ENCODE peak calls at places on chromosomes 11 and 22, in seven cellular contexts. L is A549, E is adrenal gland, C is ovary, H is transverse colon, N is uterus, V is stomach. X is an unnamed sample. For H3K4me1, the result is how much of the 10 kb centered on the place peaks cover.

GRCh38 chr11:116578971-116579687 is 193.7 kb downstream of the BUD13 start:
- DNase-seq in L (no peak), E (no peak), C (no peak), H (no peak), N (no peak), V (no peak), X (no peak)

GRCh38 chr22:26430600-26430999 is 1.5 kb downstream of the ASPHD2 start:
- DNase-seq in L (no peak), E (no peak), C (no peak), H (no peak), N (no peak), V (no peak), X (no peak)

GRCh38 chr11:103988595-103988969 is 47.9 kb upstream of the DDI1 start:
- DNase-seq in L (no peak), E (no peak), C (no peak), H (no peak), N (no peak), V (no peak), X (no peak)

GRCh38 chr11:46826310-46827044 is 19.6 kb downstream of the CKAP5 start:
- DNase-seq in L (peak), E (peak), C (peak), H (peak), N (peak), V (peak), X (peak)

GRCh38 chr11:34380696-34381095 is 22.9 kb upstream of the ABTB2 start:
- DNase-seq in L (peak), E (no peak), C (no peak), H (no peak), N (no peak), V (no peak), X (no peak)

GRCh38 chr11:73651252-73651651 is 4.9 kb downstream of the PLEKHB1 start:
- DNase-seq in L (no peak), E (no peak), C (no peak), H (no peak), N (no peak), V (no peak), X (no peak)

GRCh38 chr11:96303067-96303466 is 39.9 kb downstream of the MAML2 start:
- DNase-seq in L (no peak), E (peak), C (no peak), H (no peak), N (no peak), V (no peak), X (no peak)

GRCh38 chr11:76701701-76702100 is 31.2 kb upstream of the LRRC32 start:
- DNase-seq in L (no peak), E (peak), C (no peak), H (no peak), N (no peak), V (no peak), X (no peak)

GRCh38 chr11:2178906-2179494 is 7.4 kb upstream of the TH start:
- DNase-seq in L (no peak), E (no peak), C (no peak), H (no peak), N (no peak), V (no peak), X (no peak)

GRCh38 chr11:64181506-64182411 is 4.2 kb upstream of the STIP1 start:
- DNase-seq in L (peak), E (peak), C (peak), H (peak), N (peak), V (peak), X (peak)
- H3K4me1 ChIP-seq in L (under half), E (under half), C (under half), H (under half), N (under half), V (under half), X (half or more)

DNA sequence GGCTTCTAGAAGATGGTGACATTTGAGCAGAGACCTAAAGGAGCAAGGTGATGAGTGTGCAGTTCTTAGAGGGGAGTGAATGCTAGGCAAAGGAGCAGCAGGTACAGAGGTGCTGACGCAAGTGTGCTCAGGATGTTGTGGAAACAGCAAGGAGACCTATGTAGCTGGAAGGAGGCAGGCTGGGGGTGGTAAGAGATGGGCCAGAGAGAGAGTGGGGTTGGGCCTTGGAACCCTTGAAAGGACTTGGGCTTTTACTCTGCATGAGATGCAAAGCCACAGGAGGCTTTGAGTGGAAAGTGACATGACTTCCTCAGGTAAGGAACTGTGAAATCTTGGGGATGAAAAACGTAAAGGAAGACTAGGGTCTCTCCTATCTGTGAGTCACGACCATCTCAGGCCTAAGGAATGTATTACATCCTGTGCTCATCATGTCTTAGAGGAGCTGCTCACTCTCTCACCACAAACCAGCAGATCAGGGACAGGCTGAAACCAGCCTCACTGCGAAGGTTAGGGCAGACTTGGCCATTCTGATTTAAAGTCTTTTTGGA is 65.4 kb downstream of the MICAL2 start:
- DNase-seq in L (peak), E (no peak), C (no peak), H (no peak), N (no peak), V (no peak), X (no peak)
- TF ChIP-seq POLR2A in L (no peak), E (no peak), C (no peak), H (no peak), N (no peak), V (no peak), X (no peak)

GRCh38 chr11:134261000-134261399 is 7.6 kb downstream of the ACAD8 start:
- DNase-seq in L (no peak), E (no peak), C (no peak), H (no peak), N (no peak), V (no peak), X (no peak)
- H3K4me1 ChIP-seq in L (under half), E (under half), C (under half), H (under half), N (under half), V (under half), X (under half)

DNA sequence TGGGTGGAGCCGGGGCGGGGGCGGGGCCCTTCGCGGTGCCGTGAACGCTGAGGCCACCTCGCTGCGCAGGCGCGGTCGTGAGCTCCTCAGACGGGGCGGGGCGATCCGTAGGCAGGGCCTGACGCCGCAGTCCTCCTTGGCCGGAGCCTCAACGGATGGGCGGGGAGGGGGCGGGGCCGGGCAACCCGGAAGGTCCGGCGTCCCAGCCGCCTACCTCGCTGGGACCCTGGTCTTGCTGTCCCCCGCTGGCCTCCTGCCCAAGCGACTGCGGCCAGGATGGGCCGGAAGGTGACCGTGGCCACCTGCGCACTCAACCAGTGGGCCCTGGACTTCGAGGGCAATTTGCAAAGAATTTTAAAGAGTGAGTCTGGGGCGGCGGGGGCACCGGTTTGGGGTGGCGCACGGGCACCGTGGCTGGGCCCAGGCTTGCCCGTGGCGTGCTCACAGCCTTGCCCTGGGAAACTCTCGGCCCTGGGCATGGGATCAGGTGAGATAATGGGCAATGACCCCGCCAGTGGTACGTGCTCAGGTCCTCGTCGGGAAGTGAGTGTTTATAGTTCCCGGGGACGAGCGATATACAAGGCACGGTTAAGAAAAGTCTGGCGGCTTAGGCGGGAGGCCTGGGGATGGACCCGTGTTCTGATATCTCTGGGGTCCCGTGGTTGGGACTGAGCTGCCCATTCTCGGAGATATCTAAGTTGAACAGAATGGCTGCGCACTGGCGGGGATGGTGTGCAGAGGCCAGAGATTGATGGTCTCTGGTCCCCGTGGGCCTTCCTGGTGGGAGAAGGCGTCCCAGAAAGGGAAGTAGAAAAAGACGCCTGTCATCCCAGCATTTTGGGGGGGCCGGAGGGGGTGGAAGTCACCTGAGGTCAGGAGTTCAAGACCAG is at the start of gene NADSYN1:
- DNase-seq in L (peak), E (peak), C (peak), H (peak), N (peak), V (peak), X (peak)
- TF ChIP-seq POLR2A in L (peak), E (peak), C (peak), H (peak), N (peak), V (no peak), X (peak)

GRCh38 chr22:24319451-24319850 is 48.8 kb downstream of the SPECC1L start:
- DNase-seq in L (no peak), E (no peak), C (no peak), H (no peak), N (no peak), V (no peak), X (no peak)
- H3K4me1 ChIP-seq in L (under half), E (under half), C (under half), H (under half), N (under half), V (under half), X (under half)

GRCh38 chr22:46736705-46737104 is 1.3 kb downstream of the CERK start:
- DNase-seq in L (no peak), E (no peak), C (no peak), H (peak), N (no peak), V (no peak), X (no peak)
- TF ChIP-seq POLR2A in L (no peak), E (no peak), C (no peak), H (no peak), N (no peak), V (no peak), X (no peak)

DNA sequence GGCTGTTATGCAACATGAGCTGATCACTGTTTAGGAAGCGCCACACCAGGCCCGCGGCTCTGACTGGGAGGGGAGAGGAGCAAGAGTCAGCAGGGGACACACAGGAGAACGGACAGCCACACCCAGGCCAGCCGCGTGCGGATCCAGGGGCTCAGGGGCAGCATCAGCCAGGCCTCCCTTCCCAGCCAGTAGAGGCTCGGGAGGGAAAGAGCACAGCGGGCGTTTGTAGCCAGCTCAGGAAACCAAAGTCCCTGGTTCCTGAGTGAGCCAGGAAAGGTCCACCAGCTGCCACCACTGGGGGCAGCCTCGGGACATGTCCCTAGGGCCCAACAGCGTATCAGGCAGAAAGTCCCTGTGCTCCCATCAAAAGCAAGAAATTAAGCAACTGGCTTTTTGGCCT is 71.8 kb upstream of the PITPNB start:
- DNase-seq in L (peak), E (peak), C (peak), H (peak), N (peak), V (peak), X (peak)
- H3K4me1 ChIP-seq in L (under half), E (under half), C (under half), H (under half), N (under half), V (under half), X (under half)

DNA sequence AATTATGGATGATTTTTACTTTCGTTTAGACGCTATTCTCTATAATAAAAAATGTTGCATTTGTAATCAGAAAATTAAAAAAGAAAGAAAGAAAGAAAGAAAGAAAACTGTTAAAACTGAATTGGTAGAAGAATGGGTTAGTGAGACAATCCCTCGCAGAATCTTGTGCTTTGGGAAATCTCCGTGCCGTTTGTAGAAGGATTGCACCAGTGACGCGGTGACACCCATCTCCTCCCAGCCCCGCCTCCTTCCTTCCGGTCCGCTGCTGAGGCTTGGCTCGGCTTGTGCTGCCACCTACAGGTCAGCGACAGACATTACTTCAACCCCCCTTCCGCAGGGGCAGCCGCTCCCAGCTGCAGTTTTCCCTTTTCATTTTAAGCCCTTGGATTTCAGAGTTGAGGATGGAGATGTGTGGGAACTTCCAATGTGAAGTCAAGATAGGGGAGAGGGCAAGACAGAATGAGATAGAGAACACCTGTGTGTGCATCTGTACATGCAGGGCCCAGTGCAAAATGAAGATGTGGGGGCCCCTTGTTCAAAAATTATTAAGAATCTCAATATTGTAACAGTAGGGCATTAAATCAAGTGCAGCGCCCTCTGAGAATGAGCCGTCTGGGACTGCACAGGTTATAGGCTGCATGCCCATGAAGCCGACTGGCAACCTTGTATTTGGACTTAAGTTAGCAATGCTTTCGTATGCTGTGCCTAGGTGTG is 41.1 kb downstream of the TST start:
- DNase-seq in L (peak), E (peak), C (peak), H (peak), N (peak), V (peak), X (peak)
- TF ChIP-seq POLR2A in L (no peak), E (peak), C (no peak), H (no peak), N (no peak), V (no peak), X (no peak)

X was measured in gastrocnemius medialis.